ENCODE peak calls at places on chromosomes 11 and 22, in nine cellular contexts. A, O, J, M, R, I, Y, G and N are unnamed samples.
A peak's percentile ranks its signal among the peaks of the same experiment; 100 is the strongest.

GRCh38 chr22:29726512-29727247 is 6.9 kb downstream of the CABP7 start:
- DNase-seq in A (peak; percentile 32), O (no peak), J (no peak), M (no peak), R (no peak), I (no peak), Y (no peak), G (no peak), N (no peak)

GRCh38 chr11:58574851-58575250 is 805 bp downstream of the LPXN start:
- DNase-seq in A (peak; percentile 76), O (no peak), J (no peak), M (peak; percentile 34), R (no peak), I (no peak), Y (no peak), G (no peak), N (no peak)

GRCh38 chr11:96390403-96390830 is 604 bp downstream of the JRKL start:
- DNase-seq in A (peak; percentile 39), O (peak; percentile 22), J (no peak), M (peak; percentile 77), R (no peak), I (no peak), Y (no peak), G (peak; percentile 9), N (no peak)

GRCh38 chr22:41969110-41969646 is at the start of gene SEPTIN3:
- DNase-seq in A (no peak), O (no peak), J (no peak), M (no peak), R (no peak), I (no peak), Y (no peak), G (no peak), N (no peak)

GRCh38 chr11:33160147-33160546 is 1.1 kb downstream of the CSTF3 start:
- DNase-seq in A (peak; percentile 47), O (no peak), J (no peak), M (peak; percentile 63), R (no peak), I (peak; percentile 37), Y (no peak), G (no peak), N (no peak)

GRCh38 chr11:2096919-2097301 is 42.3 kb downstream of the IGF2 start:
- DNase-seq in A (no peak), O (no peak), J (no peak), M (no peak), R (no peak), I (no peak), Y (peak; percentile 63), G (peak; percentile 15), N (peak; percentile 73)

GRCh38 chr11:75536786-75537629 is 11.3 kb upstream of the GDPD5 start:
- DNase-seq in A (peak; percentile 50), O (no peak), J (no peak), M (no peak), R (no peak), I (no peak), Y (no peak), G (no peak), N (no peak)

GRCh38 chr11:57353024-57353423 is 14.9 kb downstream of the P2RX3 start:
- DNase-seq in A (no peak), O (no peak), J (no peak), M (no peak), R (no peak), I (no peak), Y (no peak), G (no peak), N (no peak)

GRCh38 chr11:46889689-46890475 is 28.5 kb downstream of the LRP4 start:
- DNase-seq in A (peak; percentile 47), O (peak; percentile 72), J (peak; percentile 80), M (peak; percentile 82), R (peak; percentile 62), I (peak; percentile 81), Y (no peak), G (peak; percentile 97), N (peak; percentile 58)

GRCh38 chr11:105181100-105181499 is 41.5 kb upstream of the CARD18 start:
- DNase-seq in A (peak; percentile 78), O (no peak), J (no peak), M (peak; percentile 86), R (no peak), I (no peak), Y (no peak), G (peak; percentile 25), N (no peak)

GRCh38 chr11:67356867-67357561 is 3.7 kb upstream of the POLD4 start:
- DNase-seq in A (peak; percentile 73), O (no peak), J (peak; percentile 80), M (peak; percentile 89), R (peak; percentile 65), I (peak; percentile 91), Y (peak; percentile 79), G (no peak), N (peak; percentile 88)

GRCh38 chr11:114447892-114448291 is 8.6 kb downstream of the REXO2 start:
- DNase-seq in A (peak; percentile 65), O (no peak), J (no peak), M (peak; percentile 69), R (no peak), I (peak; percentile 24), Y (no peak), G (no peak), N (no peak)

GRCh38 chr22:23518381-23519187 is 61.5 kb downstream of the IGLL1 start:
- DNase-seq in A (no peak), O (no peak), J (no peak), M (no peak), R (no peak), I (no peak), Y (no peak), G (no peak), N (peak; percentile 54)

GRCh38 chr11:122656073-122656630 is 630 bp downstream of the UBASH3B start:
- DNase-seq in A (peak; percentile 73), O (no peak), J (peak; percentile 34), M (peak; percentile 63), R (peak; percentile 52), I (peak; percentile 79), Y (peak; percentile 82), G (peak; percentile 11), N (peak; percentile 52)

GRCh38 chr22:35378547-35379078 is 2.3 kb upstream of the HMOX1 start:
- DNase-seq in A (no peak), O (no peak), J (no peak), M (peak; percentile 20), R (no peak), I (no peak), Y (no peak), G (no peak), N (no peak)

GRCh38 chr22:35377735-35378134 is 3.2 kb upstream of the HMOX1 start:
- DNase-seq in A (no peak), O (no peak), J (no peak), M (no peak), R (no peak), I (no peak), Y (no peak), G (no peak), N (no peak)

GRCh38 chr22:35376728-35377472 is 4.0 kb upstream of the HMOX1 start:
- DNase-seq in A (peak; percentile 97), O (peak; percentile 75), J (peak; percentile 93), M (peak; percentile 100), R (peak; percentile 93), I (peak; percentile 95), Y (peak; percentile 93), G (peak; percentile 98), N (peak; percentile 96)

GRCh38 chr22:35379146-35379993 is 1.5 kb upstream of the HMOX1 start:
- DNase-seq in A (no peak), O (no peak), J (no peak), M (no peak), R (no peak), I (peak; percentile 92), Y (no peak), G (no peak), N (no peak)

GRCh38 chr22:35375031-35375430 is 5.9 kb upstream of the HMOX1 start:
- DNase-seq in A (peak; percentile 86), O (no peak), J (no peak), M (peak; percentile 57), R (no peak), I (no peak), Y (no peak), G (no peak), N (no peak)
- H3K4me1 ChIP-seq in A (peaks cover 10% of the 10 kb centered on the region), O (peaks cover 39% of the 10 kb centered on the region), J (peaks cover 13% of the 10 kb centered on the region), M (peaks cover 5% of the 10 kb centered on the region), R (peaks cover 11% of the 10 kb centered on the region), I (peaks cover 56% of the 10 kb centered on the region), Y (peaks cover 22% of the 10 kb centered on the region), G (peaks cover 21% of the 10 kb centered on the region), N (peaks cover 11% of the 10 kb centered on the region)

DNA sequence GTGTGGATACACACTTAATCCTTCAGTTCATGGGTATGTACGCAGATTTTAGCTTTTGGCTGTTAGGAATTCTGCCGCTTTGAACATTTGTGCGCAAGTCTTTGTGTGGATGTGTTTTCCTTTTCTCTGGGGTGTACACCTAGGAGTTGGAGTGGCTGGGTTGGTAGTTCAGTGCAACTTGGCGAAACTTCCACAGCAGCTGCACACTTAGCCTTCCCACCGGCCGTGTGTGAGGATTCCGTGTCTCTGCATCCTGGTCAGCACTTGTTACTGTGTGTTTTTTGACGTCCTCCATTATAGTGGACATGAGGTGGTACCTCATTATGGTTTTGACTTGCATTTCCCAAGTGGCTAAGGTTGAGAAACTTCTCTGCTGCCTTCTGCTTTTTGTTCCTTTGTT is 72.2 kb upstream of the SLC25A18 start:
- DNase-seq in A (no peak), O (no peak), J (no peak), M (no peak), R (no peak), I (no peak), Y (no peak), G (no peak), N (no peak)
- TF ChIP-seq CTCF in A (no peak), O (no peak), J (no peak), M (no peak), R (no peak), I (no peak), Y (no peak), G (no peak), N (no peak)

GRCh38 chr11:63012450-63013238 is 3.0 kb downstream of the SLC22A8 start:
- DNase-seq in A (no peak), O (no peak), J (no peak), M (no peak), R (no peak), I (no peak), Y (no peak), G (no peak), N (no peak)
- H3K4me1 ChIP-seq in A (no peaks in the 10 kb centered on the region), O (peaks cover 6% of the 10 kb centered on the region), J (no peaks in the 10 kb centered on the region), M (peaks cover 16% of the 10 kb centered on the region), R (peaks cover 2% of the 10 kb centered on the region), I (peaks cover 14% of the 10 kb centered on the region), Y (no peaks in the 10 kb centered on the region), G (no peaks in the 10 kb centered on the region), N (no peaks in the 10 kb centered on the region)

GRCh38 chr11:128022007-128022368 is 565.4 kb downstream of the ETS1 start:
- DNase-seq in A (peak; percentile 78), O (no peak), J (no peak), M (peak; percentile 58), R (no peak), I (no peak), Y (no peak), G (no peak), N (no peak)

GRCh38 chr11:128022761-128023160 is 564.6 kb downstream of the ETS1 start:
- DNase-seq in A (no peak), O (no peak), J (no peak), M (no peak), R (no peak), I (no peak), Y (no peak), G (no peak), N (no peak)

GRCh38 chr11:128018692-128019091 is 568.7 kb downstream of the ETS1 start:
- DNase-seq in A (peak; percentile 56), O (no peak), J (no peak), M (no peak), R (no peak), I (no peak), Y (no peak), G (no peak), N (no peak)

GRCh38 chr11:128026596-128026995 is 560.8 kb downstream of the ETS1 start:
- DNase-seq in A (peak; percentile 97), O (peak; percentile 46), J (no peak), M (peak; percentile 95), R (no peak), I (no peak), Y (no peak), G (no peak), N (no peak)

GRCh38 chr11:128021304-128022006 is 565.9 kb downstream of the ETS1 start:
- DNase-seq in A (peak; percentile 21), O (no peak), J (no peak), M (peak; percentile 48), R (no peak), I (peak; percentile 44), Y (no peak), G (no peak), N (no peak)
- TF ChIP-seq CTCF in A (peak; percentile 39), O (peak; percentile 26), J (no peak), M (peak; percentile 62), R (peak; percentile 34), I (peak; percentile 57), Y (no peak), G (no peak), N (no peak)